ENCODE peak calls at places on chromosome 2, in nine cellular contexts. B is GM23248, G is OCI-LY7, A is hepatocyte, E is PC-9, L is PC-3, C is MM.1S, V is SK-N-SH, D is HCT116. M is an unnamed sample.

GRCh38 chr2:137168564-137168963 is 403.2 kb downstream of the THSD7B start:
- DNase-seq in B (peak; percentile 40), G (no peak), A (no peak), E (no peak), L (peak; percentile 77), C (no peak), V (no peak), D (no peak), M (no peak)

GRCh38 chr2:167771628-167772027 is 475.8 kb downstream of the STK39 start:
- DNase-seq in B (no peak), G (no peak), A (no peak), E (no peak), L (no peak), C (no peak), V (no peak), D (no peak), M (no peak)

GRCh38 chr2:55157474-55157884 is 74.6 kb downstream of the CLHC1 start:
- DNase-seq in B (peak; percentile 91), G (no peak), A (no peak), E (no peak), L (peak; percentile 75), C (no peak), V (peak; percentile 37), D (no peak), M (no peak)

GRCh38 chr2:64913357-64913869 is 75.8 kb upstream of the SLC1A4 start:
- DNase-seq in B (no peak), G (peak; percentile 81), A (peak; percentile 68), E (peak; percentile 69), L (peak; percentile 48), C (peak; percentile 76), V (peak; percentile 20), D (peak; percentile 53), M (peak; percentile 88)

GRCh38 chr2:148273158-148273691 is 252.3 kb downstream of the MBD5 start:
- DNase-seq in B (peak; percentile 42), G (no peak), A (no peak), E (no peak), L (no peak), C (no peak), V (no peak), D (no peak), M (no peak)

GRCh38 chr2:160397530-160397865 is 96.1 kb downstream of the RBMS1 start:
- DNase-seq in B (peak; percentile 70), G (no peak), A (no peak), E (no peak), L (peak; percentile 58), C (no peak), V (no peak), D (peak; percentile 16), M (peak; percentile 33)

GRCh38 chr2:88016948-88017779 is 817 bp upstream of the RNU2-63P start:
- DNase-seq in B (no peak), G (no peak), A (peak; percentile 80), E (no peak), L (no peak), C (peak; percentile 66), V (peak; percentile 76), D (peak; percentile 59), M (peak; percentile 85)

GRCh38 chr2:172408143-172408766 is 19.1 kb upstream of the ITGA6 start:
- DNase-seq in B (no peak), G (no peak), A (no peak), E (peak; percentile 85), L (peak; percentile 29), C (no peak), V (no peak), D (no peak), M (no peak)

GRCh38 chr2:3774336-3774735 is 71.0 kb downstream of the DCDC2C start:
- DNase-seq in B (no peak), G (no peak), A (no peak), E (no peak), L (no peak), C (no peak), V (no peak), D (no peak), M (no peak)

GRCh38 chr2:73838889-73839539 is 10.3 kb downstream of the STAMBP start:
- DNase-seq in B (no peak), G (no peak), A (no peak), E (no peak), L (peak; percentile 17), C (no peak), V (no peak), D (no peak), M (no peak)

GRCh38 chr2:158745067-158745865 is 49.9 kb upstream of the DAPL1 start:
- DNase-seq in B (peak; percentile 72), G (peak; percentile 56), A (peak; percentile 83), E (peak; percentile 35), L (peak; percentile 76), C (peak; percentile 43), V (peak; percentile 58), D (peak; percentile 35), M (peak; percentile 65)

GRCh38 chr2:111168528-111168929 is 47.8 kb downstream of the BCL2L11 start:
- DNase-seq in B (peak; percentile 93), G (peak; percentile 12), A (peak; percentile 68), E (peak; percentile 64), L (peak; percentile 94), C (no peak), V (no peak), D (peak; percentile 48), M (peak; percentile 73)

GRCh38 chr2:83069724-83070123 is 1389.4 kb downstream of the SUCLG1 start:
- DNase-seq in B (peak; percentile 5), G (no peak), A (peak; percentile 13), E (no peak), L (peak; percentile 33), C (no peak), V (no peak), D (no peak), M (no peak)
- H3K9me3 ChIP-seq in B (no peaks in the 10 kb centered on the region), G (no peaks in the 10 kb centered on the region), A (no peaks in the 10 kb centered on the region), E (no peaks in the 10 kb centered on the region), L (no peaks in the 10 kb centered on the region), C (no peaks in the 10 kb centered on the region), V (no peaks in the 10 kb centered on the region), D (no peaks in the 10 kb centered on the region), M (peaks cover 44% of the 10 kb centered on the region)

DNA sequence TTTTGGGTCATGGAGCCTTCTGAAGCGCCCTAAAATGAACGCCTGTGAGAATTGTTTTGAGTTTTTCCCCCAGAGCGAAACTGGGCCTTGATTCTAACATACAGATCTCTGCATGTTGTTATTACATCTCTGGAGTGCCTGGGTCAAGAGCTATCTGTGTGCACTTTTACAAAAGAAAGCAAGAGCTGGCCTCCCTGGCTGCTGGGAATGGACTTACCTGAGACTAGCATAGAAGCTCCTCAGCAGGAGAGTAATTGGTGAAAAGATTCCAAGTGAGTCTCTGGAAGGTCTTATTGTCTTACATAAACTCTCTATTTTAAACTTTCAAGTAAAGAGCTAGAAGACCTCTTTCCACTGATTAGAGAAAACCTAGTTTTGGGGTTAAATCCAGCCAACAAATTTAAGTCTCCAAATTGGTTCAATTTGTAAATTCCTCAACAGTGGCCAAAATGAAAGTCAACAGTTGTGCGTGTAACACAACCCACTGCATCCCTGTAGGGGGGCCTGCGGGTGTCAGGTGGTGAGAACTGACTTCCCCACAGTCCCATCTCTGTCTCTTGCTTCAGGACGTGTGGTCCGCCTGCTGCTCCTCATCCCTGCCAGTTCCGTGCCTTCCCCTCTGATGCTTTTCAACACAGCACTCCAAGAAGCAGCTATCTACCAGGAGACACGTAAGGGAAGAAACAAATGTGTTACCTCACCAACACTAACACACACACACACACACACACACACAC is 206.1 kb downstream of the SH3BP4 start:
- DNase-seq in B (no peak), G (no peak), A (no peak), E (no peak), L (no peak), C (no peak), V (no peak), D (no peak), M (no peak)
- H2AFZ ChIP-seq in B (no peak overlapping the region), G (no peak overlapping the region), A (no peak overlapping the region), E (no peak overlapping the region), L (no peak overlapping the region), C (no peak overlapping the region), V (no peak overlapping the region), D (no peak overlapping the region), M (no peak overlapping the region)

GRCh38 chr2:7994397-7994951 is 687.4 kb upstream of the ID2 start:
- DNase-seq in B (no peak), G (no peak), A (no peak), E (no peak), L (no peak), C (no peak), V (peak; percentile 78), D (no peak), M (no peak)

GRCh38 chr2:7992612-7993596 is 689.0 kb upstream of the ID2 start:
- DNase-seq in B (peak; percentile 54), G (no peak), A (no peak), E (no peak), L (peak; percentile 18), C (no peak), V (peak; percentile 68), D (no peak), M (no peak)

GRCh38 chr2:7986431-7986830 is 695.4 kb upstream of the ID2 start:
- DNase-seq in B (no peak), G (no peak), A (no peak), E (no peak), L (no peak), C (no peak), V (no peak), D (no peak), M (no peak)

GRCh38 chr2:7987992-7988391 is 693.9 kb upstream of the ID2 start:
- DNase-seq in B (no peak), G (no peak), A (no peak), E (no peak), L (no peak), C (no peak), V (no peak), D (no peak), M (no peak)

GRCh38 chr2:7989823-7990222 is 692.0 kb upstream of the ID2 start:
- DNase-seq in B (no peak), G (no peak), A (no peak), E (no peak), L (no peak), C (no peak), V (no peak), D (no peak), M (no peak)
- H3K9me2 ChIP-seq in B (no peaks in the 10 kb centered on the region), G (no peaks in the 10 kb centered on the region), A (no peaks in the 10 kb centered on the region), E (no peaks in the 10 kb centered on the region), L (no peaks in the 10 kb centered on the region), C (no peaks in the 10 kb centered on the region), V (no peaks in the 10 kb centered on the region), D (no peaks in the 10 kb centered on the region), M (no peaks in the 10 kb centered on the region)

GRCh38 chr2:52341732-52342131 is 1309.8 kb upstream of the NRXN1 start:
- DNase-seq in B (no peak), G (no peak), A (peak; percentile 28), E (no peak), L (no peak), C (no peak), V (no peak), D (no peak), M (no peak)

GRCh38 chr2:52340185-52340584 is 1308.3 kb upstream of the NRXN1 start:
- DNase-seq in B (no peak), G (no peak), A (peak; percentile 7), E (no peak), L (no peak), C (no peak), V (no peak), D (no peak), M (no peak)

GRCh38 chr2:52343867-52344266 is 1311.9 kb upstream of the NRXN1 start:
- DNase-seq in B (no peak), G (no peak), A (no peak), E (no peak), L (no peak), C (peak; percentile 89), V (no peak), D (no peak), M (no peak)

GRCh38 chr2:52342458-52342857 is 1310.5 kb upstream of the NRXN1 start:
- DNase-seq in B (no peak), G (no peak), A (no peak), E (no peak), L (no peak), C (no peak), V (no peak), D (no peak), M (no peak)

GRCh38 chr2:52343010-52343409 is 1311.1 kb upstream of the NRXN1 start:
- DNase-seq in B (no peak), G (no peak), A (no peak), E (no peak), L (no peak), C (no peak), V (no peak), D (no peak), M (no peak)
- H3K9me3 ChIP-seq in B (no peaks in the 10 kb centered on the region), G (no peaks in the 10 kb centered on the region), A (no peaks in the 10 kb centered on the region), E (no peaks in the 10 kb centered on the region), L (no peaks in the 10 kb centered on the region), C (no peaks in the 10 kb centered on the region), V (no peaks in the 10 kb centered on the region), D (no peaks in the 10 kb centered on the region), M (no peaks in the 10 kb centered on the region)